ENCODE peak calls at places on chromosomes 7 and 10, in ten cellular contexts. H is esophagus squamous epithelium, C is sigmoid colon, G is ovary, I is ascending aorta, T is cardiac muscle cell, W is WERI-Rb-1, U is spleen, F is heart right ventricle, O is testis. Z is an unnamed sample.

GRCh38 chr7:149732111-149732561 is 41.3 kb downstream of the ZNF467 start:
- DNase-seq in I (peak; percentile 54), H (no peak), G (no peak), O (no peak), W (no peak), C (no peak), T (no peak), U (peak; percentile 70), F (no peak), Z (peak; percentile 46)

GRCh38 chr7:29485376-29486190 is 78.1 kb upstream of the PRR15 start:
- DNase-seq in I (no peak), G (no peak), T (no peak), U (no peak), C (no peak), H (no peak), W (peak; percentile 44), F (no peak), O (no peak), Z (no peak)

GRCh38 chr10:35971397-35971796 is 329.3 kb upstream of the FZD8 start:
- DNase-seq in T (no peak), U (no peak), W (no peak), I (no peak), F (no peak), C (no peak), H (no peak), G (no peak), O (no peak), Z (no peak)

GRCh38 chr10:123746927-123747326 is 80.8 kb downstream of the GPR26 start:
- DNase-seq in F (no peak), I (no peak), C (no peak), O (no peak), W (no peak), T (no peak), H (no peak), U (no peak), G (no peak), Z (no peak)

GRCh38 chr10:101695404-101695732 is 398 bp upstream of the FBXW4 start:
- DNase-seq in F (no peak), U (no peak), I (no peak), G (no peak), O (no peak), W (no peak), T (no peak), H (no peak), C (no peak), Z (no peak)

GRCh38 chr7:135175931-135176330 is 5.4 kb upstream of the CYREN start:
- DNase-seq in O (no peak), U (no peak), T (no peak), I (no peak), C (no peak), F (no peak), H (no peak), G (no peak), W (no peak), Z (no peak)

GRCh38 chr7:27329917-27330316 is 87.3 kb downstream of the EVX1 start:
- DNase-seq in F (no peak), U (no peak), G (no peak), W (no peak), I (no peak), H (no peak), O (no peak), T (no peak), C (no peak), Z (no peak)

GRCh38 chr10:120392671-120393079 is 64.4 kb upstream of the PLPP4 start:
- DNase-seq in W (no peak), T (no peak), F (no peak), H (no peak), C (no peak), O (no peak), G (no peak), I (no peak), U (no peak), Z (no peak)

GRCh38 chr7:135966341-135967043 is 10.7 kb downstream of the MTPN start:
- DNase-seq in W (no peak), G (no peak), F (no peak), U (no peak), O (no peak), H (no peak), T (no peak), I (no peak), C (no peak), Z (no peak)

GRCh38 chr7:73367006-73367405 is 39.0 kb downstream of the FKBP6 start:
- DNase-seq in O (no peak), H (no peak), F (no peak), G (no peak), I (no peak), W (no peak), T (no peak), C (no peak), U (no peak), Z (no peak)

GRCh38 chr7:49091519-49091918 is 167.2 kb downstream of the CDC14C start:
- DNase-seq in U (no peak), F (no peak), O (no peak), I (no peak), T (no peak), C (no peak), G (no peak), W (no peak), H (no peak), Z (no peak)

GRCh38 chr10:50216894-50217293 is 34.4 kb downstream of the ASAH2 start:
- DNase-seq in W (no peak), H (no peak), I (no peak), U (no peak), C (no peak), G (no peak), T (no peak), F (no peak), O (no peak), Z (no peak)

GRCh38 chr7:20193242-20193777 is 23.9 kb downstream of the MACC1 start:
- DNase-seq in O (no peak), W (no peak), I (no peak), G (no peak), C (no peak), U (no peak), T (no peak), H (no peak), F (no peak), Z (no peak)

GRCh38 chr10:17249820-17250219 is 21.8 kb downstream of the VIM start:
- DNase-seq in G (no peak), U (no peak), C (no peak), I (no peak), F (no peak), T (no peak), H (no peak), W (no peak), O (no peak), Z (no peak)

GRCh38 chr10:47206449-47207279 is 93.3 kb upstream of the GDF10 start:
- DNase-seq in T (no peak), G (no peak), W (no peak), F (no peak), H (no peak), I (no peak), O (no peak), U (no peak), C (no peak), Z (no peak)

GRCh38 chr7:111384065-111384891 is 178.0 kb downstream of the IMMP2L start:
- DNase-seq in F (no peak), G (no peak), O (no peak), H (no peak), W (no peak), C (no peak), U (no peak), T (no peak), I (no peak), Z (no peak)

GRCh38 chr10:49783645-49784044 is 21.5 kb upstream of the OGDHL start:
- DNase-seq in G (no peak), F (no peak), O (no peak), T (peak; percentile 11), H (no peak), C (no peak), I (no peak), W (no peak), U (no peak), Z (no peak)

DNA sequence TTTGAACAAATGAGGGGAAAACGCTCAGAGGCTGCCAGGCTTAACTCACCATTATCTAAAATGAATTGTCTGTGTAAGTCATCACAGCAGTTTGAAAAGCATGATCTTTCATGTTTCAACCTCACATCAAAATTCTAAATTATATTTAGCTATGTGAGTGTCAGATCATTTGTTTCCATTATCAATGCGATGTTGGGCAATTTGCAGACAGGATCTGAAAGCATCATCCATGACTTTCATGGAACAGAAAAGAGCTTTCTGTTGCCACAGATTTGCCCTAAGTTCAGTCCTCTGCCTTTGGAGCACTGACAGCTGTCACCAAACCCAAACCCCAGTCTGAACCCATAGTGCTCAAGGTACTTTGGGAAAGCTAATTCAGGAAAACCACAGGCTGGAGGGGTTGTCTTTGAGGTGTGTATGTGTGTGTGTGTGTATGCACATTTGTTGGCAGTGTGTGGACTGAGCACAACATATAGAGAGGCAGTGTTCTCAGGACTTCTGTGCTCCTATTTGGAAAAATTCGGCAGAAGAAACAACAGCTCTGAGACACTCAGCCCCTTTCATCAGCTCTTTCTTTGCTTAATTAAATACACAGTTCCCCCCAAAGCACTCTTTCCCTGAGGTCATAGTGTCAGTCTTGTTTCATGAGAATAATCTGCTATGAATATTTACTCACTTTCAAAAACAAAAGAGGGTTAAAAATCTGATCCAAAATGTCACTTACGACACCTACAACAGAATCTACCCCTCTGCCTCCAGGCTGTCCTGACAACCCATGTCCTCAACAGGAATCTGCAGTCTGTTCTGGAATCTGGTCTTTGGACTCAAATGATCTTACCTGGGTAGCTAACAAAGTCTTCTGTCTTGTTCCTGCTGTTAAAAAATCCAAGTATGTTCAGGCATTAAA is 188.5 kb upstream of the KLF14 start:
- DNase-seq in T (no peak), I (no peak), F (no peak), G (no peak), H (no peak), C (no peak), W (no peak), O (no peak), U (no peak), Z (no peak)
- H3K4me3 ChIP-seq in T (no peak overlapping the region), I (no peak overlapping the region), F (peak overlapping the region; percentile 37), G (no peak overlapping the region), H (peak overlapping the region; percentile 31), C (no peak overlapping the region), W (no peak overlapping the region), O (no peak overlapping the region), U (no peak overlapping the region), Z (peak overlapping the region; percentile 56)

GRCh38 chr10:6543431-6544005 is 36.6 kb downstream of the PRKCQ start:
- DNase-seq in W (no peak), C (no peak), O (no peak), I (no peak), H (no peak), U (no peak), G (no peak), F (no peak), T (peak; percentile 3), Z (no peak)
- H3K27ac ChIP-seq in W (no peak overlapping the region), C (no peak overlapping the region), O (no peak overlapping the region), I (no peak overlapping the region), H (no peak overlapping the region), U (peak overlapping the region; percentile 51), G (no peak overlapping the region), F (no peak overlapping the region), T (no peak overlapping the region), Z (no peak overlapping the region)

GRCh38 chr7:5348134-5349004 is 65.6 kb downstream of the SLC29A4 start:
- DNase-seq in H (no peak), T (peak; percentile 48), O (no peak), G (no peak), U (no peak), I (no peak), C (no peak), W (no peak), F (no peak), Z (no peak)
- TF ChIP-seq CTCF in H (no peak), T (no peak), O (no peak), G (no peak), U (no peak), I (no peak), C (no peak), W (peak; percentile 23), F (no peak), Z (no peak)

GRCh38 chr10:111837089-111837488 is 346.5 kb downstream of the GPAM start:
- DNase-seq in W (no peak), I (no peak), U (no peak), O (no peak), T (no peak), C (no peak), G (no peak), H (no peak), F (no peak), Z (no peak)
- H3K4me3 ChIP-seq in W (no peak overlapping the region), I (no peak overlapping the region), U (no peak overlapping the region), O (no peak overlapping the region), T (no peak overlapping the region), C (no peak overlapping the region), G (no peak overlapping the region), H (no peak overlapping the region), F (no peak overlapping the region), Z (no peak overlapping the region)